ENCODE peak calls at places on chromosomes 12 and 14, in five cellular contexts. C is tibial nerve, F is HEK293T, Z is activated T-helper 1 cell treated with Interleukin-2 at 50 U/mL for 16 hours, B is WERI-Rb-1. W is an unnamed sample.

GRCh38 chr14:21501568-21501967 is 9.6 kb downstream of the METTL3 start:
- DNase-seq in B (no peak), C (no peak), Z (no peak), F (no peak), W (no peak)

GRCh38 chr12:49428652-49429549 is 61.6 kb downstream of the SPATS2 start:
- DNase-seq in Z (no peak), F (no peak), C (no peak), B (no peak), W (no peak)

GRCh38 chr12:6546016-6546415 is 9.8 kb downstream of the IFFO1 start:
- DNase-seq in Z (no peak), B (no peak), F (no peak), C (no peak), W (no peak)

GRCh38 chr12:104402630-104403029 is 54.1 kb upstream of the CHST11 start:
- DNase-seq in B (no peak), Z (no peak), C (no peak), F (no peak), W (no peak)

GRCh38 chr14:83023369-83023768 is 1489.7 kb upstream of the SEL1L start:
- DNase-seq in B (no peak), F (no peak), C (no peak), Z (no peak), W (no peak)

GRCh38 chr12:5904441-5904840 is 40.6 kb downstream of the ANO2 start:
- DNase-seq in B (no peak), C (no peak), Z (no peak), F (no peak), W (no peak)

GRCh38 chr12:127400231-127400630 is 866.7 kb upstream of the TMEM132C start:
- DNase-seq in B (no peak), C (no peak), F (no peak), Z (no peak), W (no peak)

GRCh38 chr12:84888861-84889260 is 23.7 kb downstream of the SLC6A15 start:
- DNase-seq in F (no peak), Z (no peak), B (no peak), C (no peak), W (no peak)

GRCh38 chr14:102723650-102724049 is 53.6 kb upstream of the TRAF3 start:
- DNase-seq in Z (no peak), F (no peak), B (no peak), C (no peak), W (no peak)

W was measured in neuronal stem cell.